ENCODE peak calls at places on chromosomes 1 and 21, in ten cellular contexts. L is GM04503; X is stimulated activated CD8-positive, alpha-beta memory T cell treated with anti-CD3 and anti-CD28 coated beads, Interleukin-15, amount 100 ng/mL, for 24 hours; N is adrenal gland; V is NCI-H1105; M is bronchial epithelial cell; I is GM20000; Z is left lung; T is activated T-cell treated with anti-CD3 and anti-CD28 coated beads for 1 hour; J is A549. W is an unnamed sample.
A peak's percentile ranks its signal among the peaks of the same experiment; 100 is the strongest.

GRCh38 chr1:18556364-18556763 is 74.3 kb upstream of the PAX7 start:
- DNase-seq in L (no peak), X (no peak), N (no peak), V (no peak), M (peak; percentile 21), I (no peak), Z (no peak), T (no peak), J (peak; percentile 28), W (peak; percentile 26)

GRCh38 chr1:115890618-115891017 is 49.7 kb upstream of the NHLH2 start:
- DNase-seq in L (no peak), X (no peak), N (no peak), V (no peak), M (no peak), I (no peak), Z (no peak), T (no peak), J (no peak), W (no peak)

GRCh38 chr1:151318975-151319374 is 8.2 kb downstream of the PI4KB start:
- DNase-seq in L (no peak), X (no peak), N (no peak), V (no peak), M (no peak), I (no peak), Z (no peak), T (no peak), J (no peak), W (no peak)

GRCh38 chr1:198493324-198493723 is 47.2 kb downstream of the ATP6V1G3 start:
- DNase-seq in L (no peak), X (no peak), N (no peak), V (no peak), M (no peak), I (no peak), Z (no peak), T (no peak), J (no peak), W (no peak)

GRCh38 chr21:44846485-44847260 is 26.8 kb downstream of the PTTG1IP start:
- DNase-seq in L (no peak), X (no peak), N (peak; percentile 56), V (peak; percentile 3), M (peak; percentile 48), I (peak; percentile 58), Z (peak; percentile 70), T (peak; percentile 26), J (no peak), W (peak; percentile 72)

GRCh38 chr1:213737398-213738040 is 250.3 kb upstream of the PROX1 start:
- DNase-seq in L (no peak), X (no peak), N (no peak), V (no peak), M (no peak), I (no peak), Z (no peak), T (no peak), J (no peak), W (no peak)

GRCh38 chr1:110615548-110616130 is 9.5 kb upstream of the KCNA2 start:
- DNase-seq in L (no peak), X (no peak), N (peak; percentile 71), V (peak; percentile 56), M (peak; percentile 67), I (peak; percentile 72), Z (peak; percentile 59), T (no peak), J (peak; percentile 73), W (peak; percentile 63)

GRCh38 chr1:115459161-115459560 is 121.1 kb upstream of the NGF start:
- DNase-seq in L (no peak), X (no peak), N (no peak), V (no peak), M (no peak), I (no peak), Z (no peak), T (no peak), J (no peak), W (no peak)

GRCh38 chr1:201149400-201149799 is 4.9 kb downstream of the TMEM9 start:
- DNase-seq in L (no peak), X (no peak), N (no peak), V (peak; percentile 33), M (peak; percentile 67), I (peak; percentile 56), Z (no peak), T (no peak), J (peak; percentile 64), W (peak; percentile 55)

GRCh38 chr1:10888289-10888688 is 91.8 kb upstream of the CASZ1 start:
- DNase-seq in L (no peak), X (no peak), N (no peak), V (no peak), M (no peak), I (no peak), Z (no peak), T (no peak), J (no peak), W (no peak)

GRCh38 chr1:30232288-30232899 is 491.0 kb downstream of the MATN1 start:
- DNase-seq in L (no peak), X (no peak), N (no peak), V (peak; percentile 13), M (peak; percentile 10), I (peak; percentile 45), Z (no peak), T (no peak), J (peak; percentile 6), W (peak; percentile 5)

GRCh38 chr1:93732514-93732913 is 50.9 kb upstream of the BCAR3 start:
- DNase-seq in L (no peak), X (no peak), N (no peak), V (no peak), M (no peak), I (no peak), Z (no peak), T (no peak), J (no peak), W (no peak)

GRCh38 chr1:64320470-64320869 is 117.0 kb downstream of the UBE2U start:
- DNase-seq in L (peak; percentile 52), X (no peak), N (no peak), V (no peak), M (peak; percentile 61), I (no peak), Z (no peak), T (no peak), J (peak; percentile 10), W (peak; percentile 74)

GRCh38 chr1:24391882-24392603 is 21.5 kb downstream of the STPG1 start:
- DNase-seq in L (no peak), X (no peak), N (peak; percentile 61), V (peak; percentile 47), M (peak; percentile 59), I (peak; percentile 73), Z (no peak), T (peak; percentile 43), J (peak; percentile 63), W (peak; percentile 55)